ENCODE peak calls at places on chromosomes 11 and 22, in seven cellular contexts. Y, G, D, L, K, R and F are unnamed samples.

GRCh38 chr22:29710922-29711593 is 8.7 kb upstream of the CABP7 start:
- DNase-seq in Y (no peak), G (peak), D (peak), L (peak), K (peak), R (no peak), F (no peak)

GRCh38 chr22:42820075-42820763 is 36.9 kb downstream of the ARFGAP3 start:
- DNase-seq in Y (no peak), G (no peak), D (peak), L (no peak), K (no peak), R (peak), F (no peak)

GRCh38 chr11:67376421-67376820 is 3.0 kb upstream of the CLCF1 start:
- DNase-seq in Y (no peak), G (no peak), D (no peak), L (no peak), K (no peak), R (no peak), F (no peak)

GRCh38 chr22:44550666-44551491 is 52.8 kb upstream of the RTL6 start:
- DNase-seq in Y (no peak), G (peak), D (peak), L (peak), K (peak), R (peak), F (no peak)

GRCh38 chr11:96061730-96062524 is 138.0 kb upstream of the MTMR2 start:
- DNase-seq in Y (no peak), G (no peak), D (no peak), L (no peak), K (no peak), R (no peak), F (no peak)

GRCh38 chr22:39306456-39307361 is 12.7 kb downstream of the RPL3 start:
- DNase-seq in Y (no peak), G (peak), D (peak), L (no peak), K (no peak), R (no peak), F (no peak)

GRCh38 chr11:121368504-121368903 is 75.9 kb downstream of the SC5D start:
- DNase-seq in Y (no peak), G (no peak), D (no peak), L (no peak), K (no peak), R (no peak), F (no peak)

GRCh38 chr11:64868904-64869570 is 9.4 kb downstream of the EHD1 start:
- DNase-seq in Y (no peak), G (no peak), D (peak), L (no peak), K (no peak), R (peak), F (no peak)

GRCh38 chr11:112265659-112266409 is 5.2 kb upstream of the PLET1 start:
- DNase-seq in Y (no peak), G (no peak), D (peak), L (no peak), K (no peak), R (no peak), F (no peak)

GRCh38 chr11:120448240-120448639 is 63.3 kb upstream of the GRIK4 start:
- DNase-seq in Y (no peak), G (no peak), D (no peak), L (no peak), K (no peak), R (no peak), F (no peak)

GRCh38 chr11:540583-541432 is 3.5 kb downstream of the LRRC56 start:
- DNase-seq in Y (no peak), G (peak), D (no peak), L (no peak), K (no peak), R (no peak), F (no peak)

GRCh38 chr11:6297831-6298230 is 22.5 kb downstream of the CAVIN3 start:
- DNase-seq in Y (no peak), G (no peak), D (no peak), L (no peak), K (no peak), R (no peak), F (no peak)

GRCh38 chr22:20595461-20595860 is 88.1 kb downstream of the MED15 start:
- DNase-seq in Y (no peak), G (no peak), D (no peak), L (no peak), K (no peak), R (no peak), F (no peak)

GRCh38 chr22:20188567-20188877 is 37.7 kb upstream of the CCDC188 start:
- DNase-seq in Y (no peak), G (no peak), D (no peak), L (no peak), K (no peak), R (no peak), F (no peak)

DNA sequence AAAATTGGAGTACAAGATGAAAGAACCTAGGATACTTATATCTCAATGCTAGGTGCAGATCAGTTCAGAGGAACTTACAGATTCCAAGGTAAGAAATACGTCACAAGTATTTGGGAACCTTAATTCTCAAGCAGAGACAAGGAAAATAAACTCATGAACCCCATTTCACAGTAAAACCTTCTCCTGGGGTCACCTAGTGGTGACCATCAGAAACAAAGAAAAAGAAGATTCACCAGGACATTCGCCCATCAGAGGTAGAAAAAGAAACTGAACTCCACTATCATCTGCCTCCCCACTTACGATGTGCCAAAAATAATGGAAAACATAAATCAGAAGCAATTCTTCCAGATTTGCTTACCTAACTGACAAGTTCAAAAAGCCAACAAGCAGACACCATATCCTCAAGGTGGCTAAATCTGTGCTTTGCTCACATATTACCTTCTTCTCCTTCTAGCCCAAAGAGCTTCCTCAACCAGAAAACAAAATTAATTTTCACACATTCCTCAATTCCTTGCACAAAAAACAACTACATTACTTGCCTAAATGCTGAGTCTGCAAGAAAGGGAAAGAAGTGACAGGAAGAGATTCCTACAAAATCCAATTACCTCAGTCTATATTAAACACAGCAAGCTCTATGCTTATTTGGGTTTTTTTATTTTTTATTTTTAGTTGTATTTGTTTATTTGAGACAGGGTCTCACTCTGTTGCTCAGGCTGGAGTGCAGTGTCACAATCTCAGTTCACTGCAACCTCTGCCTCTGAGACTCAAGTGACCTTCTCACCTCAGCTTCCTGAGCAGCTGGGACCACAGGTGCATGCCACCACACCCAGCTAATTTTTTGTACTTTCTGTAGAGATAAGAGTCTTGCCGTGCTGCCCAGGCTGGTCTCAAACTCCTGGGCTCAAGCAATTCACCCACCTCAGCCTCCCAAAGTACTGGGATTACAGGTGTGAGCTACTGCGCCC is 4.7 kb downstream of the DENND5A start:
- DNase-seq in Y (no peak), G (no peak), D (no peak), L (no peak), K (no peak), R (no peak), F (no peak)
- TF ChIP-seq CTCF in Y (no peak), G (peak), D (peak), L (no peak), K (no peak), R (peak), F (no peak)

DNA sequence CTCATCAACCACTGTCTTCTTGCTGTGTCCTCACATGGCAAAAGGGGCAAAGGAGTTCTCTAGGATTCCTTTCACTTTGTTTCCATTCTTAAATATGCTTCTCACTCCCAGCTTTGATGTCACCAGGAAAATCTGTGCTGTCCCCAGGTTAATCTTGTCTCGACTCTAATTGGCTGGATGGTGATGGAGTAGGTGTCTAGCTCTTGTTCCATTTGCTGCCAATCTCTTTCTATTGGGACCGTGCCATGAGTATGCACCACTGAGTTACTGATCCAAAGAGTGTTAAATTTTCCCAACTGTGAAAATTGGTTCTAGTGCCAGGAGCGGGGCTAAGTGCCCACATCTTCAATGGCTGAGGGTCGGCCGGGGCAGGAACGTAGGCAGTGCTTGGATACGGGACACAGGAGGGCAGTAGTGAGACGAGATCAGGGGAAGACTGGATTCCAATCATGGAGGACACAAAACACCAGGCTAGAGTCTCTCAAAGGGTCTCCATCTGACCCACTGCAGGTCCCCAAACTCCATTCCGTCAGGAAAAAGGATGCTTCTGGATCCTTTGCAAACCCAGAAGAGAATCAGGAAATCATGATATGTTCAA is 47.7 kb upstream of the CSNK2A3 start:
- DNase-seq in Y (no peak), G (no peak), D (no peak), L (no peak), K (no peak), R (no peak), F (no peak)
- TF ChIP-seq CTCF in Y (peak), G (peak), D (no peak), L (no peak), K (no peak), R (peak), F (no peak)

GRCh38 chr11:56910785-56911184 is 77.9 kb upstream of the OR5AK2 start:
- DNase-seq in Y (no peak), G (no peak), D (peak), L (no peak), K (no peak), R (no peak), F (no peak)
- TF ChIP-seq CTCF in Y (no peak), G (no peak), D (no peak), L (no peak), K (no peak), R (no peak), F (no peak)

DNA sequence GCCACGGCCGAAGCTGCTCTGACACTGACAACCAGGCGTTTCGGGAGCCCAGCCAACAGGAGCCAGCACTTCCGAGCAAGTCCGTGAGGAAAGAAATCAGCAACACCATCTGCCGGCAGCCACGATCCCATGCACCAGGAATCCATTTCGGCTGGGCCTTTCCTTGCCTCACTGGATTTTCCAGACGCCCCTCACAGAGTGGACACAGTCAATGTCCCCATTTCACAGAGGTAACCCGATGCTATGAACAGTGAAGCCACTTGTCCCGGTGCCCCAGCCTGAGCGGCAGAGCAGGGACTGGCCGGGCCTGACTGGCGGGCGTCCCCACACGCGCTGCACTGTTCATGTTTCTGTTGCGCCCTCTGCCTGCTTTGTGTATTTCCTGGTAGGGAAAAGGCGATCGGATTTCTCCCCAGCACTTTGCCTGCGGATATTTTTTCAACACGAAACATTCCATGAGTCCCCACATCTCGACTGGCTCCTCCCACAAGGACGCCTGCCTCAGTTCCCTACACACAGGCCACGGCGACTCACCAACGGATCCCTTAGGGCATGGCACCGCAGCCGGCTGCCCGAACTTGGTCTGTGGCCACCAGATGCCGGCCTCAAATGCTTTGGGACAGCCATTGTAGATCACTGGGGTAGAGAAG is 55.3 kb downstream of the TRMU start:
- DNase-seq in Y (no peak), G (peak), D (peak), L (peak), K (no peak), R (peak), F (no peak)
- TF ChIP-seq CTCF in Y (no peak), G (peak), D (peak), L (peak), K (no peak), R (peak), F (peak)

GRCh38 chr11:128483211-128483788 is 104.1 kb downstream of the ETS1 start:
- DNase-seq in Y (no peak), G (no peak), D (no peak), L (no peak), K (no peak), R (no peak), F (no peak)
- TF ChIP-seq CTCF in Y (no peak), G (no peak), D (no peak), L (no peak), K (no peak), R (no peak), F (no peak)

DNA sequence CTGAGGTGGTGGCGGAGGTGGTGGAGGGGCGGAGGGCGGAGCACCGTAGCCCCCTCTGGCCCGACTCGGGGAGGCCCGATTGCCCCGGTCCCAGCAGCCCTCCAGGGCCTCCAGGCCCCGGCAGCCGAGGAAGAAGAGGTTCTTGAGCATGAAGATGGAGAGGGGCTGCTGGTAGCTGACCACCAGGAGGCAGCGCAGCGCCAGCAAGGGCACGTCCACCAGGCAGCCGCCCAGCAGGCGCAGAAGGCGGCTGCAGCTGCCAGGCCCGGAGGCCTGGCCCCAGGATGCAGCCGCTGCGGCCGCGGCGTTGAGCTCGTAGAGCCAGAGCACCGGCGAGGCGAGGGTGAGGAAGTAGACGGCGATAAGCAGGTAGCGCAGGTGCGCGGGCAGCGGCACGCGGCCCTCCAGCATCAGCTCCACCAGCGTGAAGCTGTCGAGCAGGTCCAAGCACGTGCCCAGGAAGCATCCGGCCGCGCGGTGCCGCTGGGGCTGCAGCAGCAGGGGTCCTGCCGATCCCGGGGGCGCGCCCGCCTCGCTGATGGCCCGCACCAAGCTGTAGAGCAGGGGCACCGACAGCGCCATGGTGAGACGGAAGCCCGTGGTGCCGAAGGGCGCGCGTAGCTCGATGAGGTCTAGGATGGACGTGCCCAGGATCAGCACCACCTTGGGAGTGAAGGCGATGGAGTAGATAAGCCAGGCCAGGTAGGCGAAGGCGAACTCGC is 1.5 kb downstream of the TMEM121B start:
- DNase-seq in Y (peak), G (peak), D (peak), L (peak), K (no peak), R (no peak), F (no peak)
- TF ChIP-seq CTCF in Y (peak), G (peak), D (peak), L (peak), K (no peak), R (peak), F (peak)

GRCh38 chr11:75399344-75400109 is at the start of gene RPS3:
- DNase-seq in Y (peak), G (peak), D (peak), L (peak), K (peak), R (peak), F (peak)
- TF ChIP-seq CTCF in Y (no peak), G (no peak), D (no peak), L (no peak), K (no peak), R (peak), F (no peak)

GRCh38 chr11:8384199-8384821 is 120.6 kb upstream of the LMO1 start:
- DNase-seq in Y (no peak), G (no peak), D (peak), L (no peak), K (peak), R (no peak), F (no peak)
- TF ChIP-seq CTCF in Y (peak), G (no peak), D (no peak), L (no peak), K (no peak), R (no peak), F (no peak)